ENCODE peak calls at places on chromosomes 2 and 18, in ten cellular contexts. One of them, this sample, is unnamed.

GRCh38 chr2:99837103-99837591 is 305.2 kb downstream of the AFF3 start:
- DNase-seq in occipital lobe: no peak
- DNase-seq in lung: no peak
- DNase-seq in chondrocyte: no peak
- DNase-seq in WTC11: no peak
- DNase-seq in GM23338: no peak
- DNase-seq in CD4-positive, alpha-beta memory T cell: no peak
- DNase-seq in NCI-H69: no peak
- DNase-seq in activated CD4-positive, alpha-beta T cell treated with anti-CD3 and anti-CD28 coated beads for 48 hours: no peak
- DNase-seq in epithelial cell of esophagus: no peak
- DNase-seq in this sample: no peak

GRCh38 chr2:128477891-128478290 is 159.2 kb upstream of the HS6ST1 start:
- DNase-seq in epithelial cell of esophagus: no peak
- DNase-seq in GM23338: no peak
- DNase-seq in chondrocyte: no peak
- DNase-seq in activated CD4-positive, alpha-beta T cell treated with anti-CD3 and anti-CD28 coated beads for 48 hours: no peak
- DNase-seq in occipital lobe: no peak
- DNase-seq in lung: no peak
- DNase-seq in WTC11: no peak
- DNase-seq in CD4-positive, alpha-beta memory T cell: no peak
- DNase-seq in NCI-H69: no peak
- DNase-seq in this sample: no peak

GRCh38 chr18:7844418-7844817 is 277.3 kb downstream of the PTPRM start:
- DNase-seq in chondrocyte: no peak
- DNase-seq in WTC11: no peak
- DNase-seq in CD4-positive, alpha-beta memory T cell: no peak
- DNase-seq in activated CD4-positive, alpha-beta T cell treated with anti-CD3 and anti-CD28 coated beads for 48 hours: no peak
- DNase-seq in GM23338: no peak
- DNase-seq in NCI-H69: no peak
- DNase-seq in epithelial cell of esophagus: peak
- DNase-seq in lung: no peak
- DNase-seq in occipital lobe: no peak
- DNase-seq in this sample: no peak

GRCh38 chr2:42925742-42926437 is 133.5 kb upstream of the HAAO start:
- DNase-seq in lung: no peak
- DNase-seq in NCI-H69: peak
- DNase-seq in activated CD4-positive, alpha-beta T cell treated with anti-CD3 and anti-CD28 coated beads for 48 hours: no peak
- DNase-seq in GM23338: peak
- DNase-seq in occipital lobe: peak
- DNase-seq in CD4-positive, alpha-beta memory T cell: no peak
- DNase-seq in WTC11: no peak
- DNase-seq in chondrocyte: no peak
- DNase-seq in epithelial cell of esophagus: no peak
- DNase-seq in this sample: no peak

GRCh38 chr2:99158599-99158998 is 3.8 kb downstream of the LIPT1 start:
- DNase-seq in CD4-positive, alpha-beta memory T cell: no peak
- DNase-seq in activated CD4-positive, alpha-beta T cell treated with anti-CD3 and anti-CD28 coated beads for 48 hours: no peak
- DNase-seq in occipital lobe: no peak
- DNase-seq in NCI-H69: no peak
- DNase-seq in WTC11: no peak
- DNase-seq in epithelial cell of esophagus: no peak
- DNase-seq in GM23338: peak
- DNase-seq in chondrocyte: no peak
- DNase-seq in lung: no peak
- DNase-seq in this sample: no peak

GRCh38 chr2:216678813-216679657 is 16.3 kb downstream of the IGFBP5 start:
- DNase-seq in CD4-positive, alpha-beta memory T cell: no peak
- DNase-seq in GM23338: peak
- DNase-seq in occipital lobe: no peak
- DNase-seq in epithelial cell of esophagus: no peak
- DNase-seq in NCI-H69: no peak
- DNase-seq in lung: no peak
- DNase-seq in WTC11: no peak
- DNase-seq in chondrocyte: no peak
- DNase-seq in activated CD4-positive, alpha-beta T cell treated with anti-CD3 and anti-CD28 coated beads for 48 hours: no peak
- DNase-seq in this sample: no peak

GRCh38 chr2:132460781-132461180 is 44.2 kb downstream of the GPR39 start:
- DNase-seq in activated CD4-positive, alpha-beta T cell treated with anti-CD3 and anti-CD28 coated beads for 48 hours: no peak
- DNase-seq in WTC11: no peak
- DNase-seq in occipital lobe: no peak
- DNase-seq in lung: no peak
- DNase-seq in GM23338: no peak
- DNase-seq in epithelial cell of esophagus: no peak
- DNase-seq in CD4-positive, alpha-beta memory T cell: no peak
- DNase-seq in NCI-H69: no peak
- DNase-seq in chondrocyte: no peak
- DNase-seq in this sample: no peak

GRCh38 chr2:130349174-130349573 is 6.5 kb downstream of the IMP4 start:
- DNase-seq in occipital lobe: no peak
- DNase-seq in lung: no peak
- DNase-seq in NCI-H69: no peak
- DNase-seq in chondrocyte: no peak
- DNase-seq in epithelial cell of esophagus: no peak
- DNase-seq in GM23338: no peak
- DNase-seq in CD4-positive, alpha-beta memory T cell: no peak
- DNase-seq in WTC11: no peak
- DNase-seq in activated CD4-positive, alpha-beta T cell treated with anti-CD3 and anti-CD28 coated beads for 48 hours: no peak
- DNase-seq in this sample: no peak

GRCh38 chr2:102041351-102041750 is 49.6 kb downstream of the IL1R2 start:
- DNase-seq in occipital lobe: no peak
- DNase-seq in chondrocyte: no peak
- DNase-seq in GM23338: no peak
- DNase-seq in CD4-positive, alpha-beta memory T cell: no peak
- DNase-seq in epithelial cell of esophagus: no peak
- DNase-seq in NCI-H69: no peak
- DNase-seq in WTC11: no peak
- DNase-seq in lung: no peak
- DNase-seq in activated CD4-positive, alpha-beta T cell treated with anti-CD3 and anti-CD28 coated beads for 48 hours: no peak
- DNase-seq in this sample: no peak

GRCh38 chr2:85539361-85540130 is 578 bp downstream of the MAT2A start:
- DNase-seq in lung: peak
- DNase-seq in CD4-positive, alpha-beta memory T cell: peak
- DNase-seq in NCI-H69: peak
- DNase-seq in GM23338: peak
- DNase-seq in epithelial cell of esophagus: peak
- DNase-seq in chondrocyte: no peak
- DNase-seq in activated CD4-positive, alpha-beta T cell treated with anti-CD3 and anti-CD28 coated beads for 48 hours: peak
- DNase-seq in WTC11: peak
- DNase-seq in occipital lobe: peak
- DNase-seq in this sample: no peak

GRCh38 chr2:213317929-213318328 is 33.7 kb downstream of the SPAG16 start:
- DNase-seq in GM23338: no peak
- DNase-seq in activated CD4-positive, alpha-beta T cell treated with anti-CD3 and anti-CD28 coated beads for 48 hours: no peak
- DNase-seq in occipital lobe: no peak
- DNase-seq in WTC11: no peak
- DNase-seq in epithelial cell of esophagus: no peak
- DNase-seq in chondrocyte: no peak
- DNase-seq in CD4-positive, alpha-beta memory T cell: no peak
- DNase-seq in lung: no peak
- DNase-seq in NCI-H69: no peak
- DNase-seq in this sample: no peak

GRCh38 chr2:152421521-152422367 is 86.8 kb downstream of the FMNL2 start:
- DNase-seq in CD4-positive, alpha-beta memory T cell: no peak
- DNase-seq in lung: peak
- DNase-seq in occipital lobe: peak
- DNase-seq in WTC11: no peak
- DNase-seq in NCI-H69: peak
- DNase-seq in GM23338: no peak
- DNase-seq in epithelial cell of esophagus: peak
- DNase-seq in activated CD4-positive, alpha-beta T cell treated with anti-CD3 and anti-CD28 coated beads for 48 hours: no peak
- DNase-seq in chondrocyte: no peak
- DNase-seq in this sample: no peak

GRCh38 chr2:63124850-63125249 is 74.2 kb downstream of the OTX1 start:
- DNase-seq in activated CD4-positive, alpha-beta T cell treated with anti-CD3 and anti-CD28 coated beads for 48 hours: no peak
- DNase-seq in chondrocyte: no peak
- DNase-seq in WTC11: no peak
- DNase-seq in lung: no peak
- DNase-seq in CD4-positive, alpha-beta memory T cell: no peak
- DNase-seq in occipital lobe: no peak
- DNase-seq in GM23338: no peak
- DNase-seq in epithelial cell of esophagus: peak
- DNase-seq in NCI-H69: no peak
- DNase-seq in this sample: no peak

GRCh38 chr2:207073791-207074678 is 91.7 kb downstream of the KLF7 start:
- DNase-seq in activated CD4-positive, alpha-beta T cell treated with anti-CD3 and anti-CD28 coated beads for 48 hours: peak
- DNase-seq in WTC11: no peak
- DNase-seq in lung: no peak
- DNase-seq in epithelial cell of esophagus: no peak
- DNase-seq in CD4-positive, alpha-beta memory T cell: peak
- DNase-seq in chondrocyte: no peak
- DNase-seq in occipital lobe: no peak
- DNase-seq in NCI-H69: peak
- DNase-seq in GM23338: peak
- DNase-seq in this sample: no peak

GRCh38 chr18:7064346-7064745 is 53.3 kb downstream of the LAMA1 start:
- DNase-seq in chondrocyte: no peak
- DNase-seq in lung: no peak
- DNase-seq in occipital lobe: no peak
- DNase-seq in GM23338: no peak
- DNase-seq in activated CD4-positive, alpha-beta T cell treated with anti-CD3 and anti-CD28 coated beads for 48 hours: no peak
- DNase-seq in CD4-positive, alpha-beta memory T cell: no peak
- DNase-seq in NCI-H69: no peak
- DNase-seq in WTC11: no peak
- DNase-seq in epithelial cell of esophagus: peak
- DNase-seq in this sample: no peak

GRCh38 chr2:37615808-37616673 is 55.4 kb downstream of the CDC42EP3 start:
- DNase-seq in CD4-positive, alpha-beta memory T cell: peak
- DNase-seq in occipital lobe: no peak
- DNase-seq in lung: no peak
- DNase-seq in chondrocyte: no peak
- DNase-seq in activated CD4-positive, alpha-beta T cell treated with anti-CD3 and anti-CD28 coated beads for 48 hours: peak
- DNase-seq in GM23338: no peak
- DNase-seq in WTC11: no peak
- DNase-seq in NCI-H69: peak
- DNase-seq in epithelial cell of esophagus: no peak
- DNase-seq in this sample: no peak

GRCh38 chr2:177270531-177270930 is 6.0 kb upstream of the NFE2L2 start:
- DNase-seq in chondrocyte: no peak
- DNase-seq in NCI-H69: no peak
- DNase-seq in GM23338: no peak
- DNase-seq in occipital lobe: no peak
- DNase-seq in lung: no peak
- DNase-seq in activated CD4-positive, alpha-beta T cell treated with anti-CD3 and anti-CD28 coated beads for 48 hours: no peak
- DNase-seq in epithelial cell of esophagus: peak
- DNase-seq in CD4-positive, alpha-beta memory T cell: no peak
- DNase-seq in WTC11: no peak
- DNase-seq in this sample: no peak

GRCh38 chr2:191299009-191299408 is 53.8 kb downstream of the MYO1B start:
- DNase-seq in chondrocyte: no peak
- DNase-seq in CD4-positive, alpha-beta memory T cell: no peak
- DNase-seq in GM23338: no peak
- DNase-seq in activated CD4-positive, alpha-beta T cell treated with anti-CD3 and anti-CD28 coated beads for 48 hours: no peak
- DNase-seq in lung: no peak
- DNase-seq in NCI-H69: no peak
- DNase-seq in epithelial cell of esophagus: no peak
- DNase-seq in WTC11: no peak
- DNase-seq in occipital lobe: no peak
- DNase-seq in this sample: no peak

GRCh38 chr18:13267517-13267916 is 49.0 kb downstream of the LDLRAD4 start:
- DNase-seq in GM23338: no peak
- DNase-seq in activated CD4-positive, alpha-beta T cell treated with anti-CD3 and anti-CD28 coated beads for 48 hours: peak
- DNase-seq in lung: no peak
- DNase-seq in epithelial cell of esophagus: no peak
- DNase-seq in CD4-positive, alpha-beta memory T cell: no peak
- DNase-seq in chondrocyte: no peak
- DNase-seq in NCI-H69: peak
- DNase-seq in WTC11: no peak
- DNase-seq in occipital lobe: no peak
- DNase-seq in this sample: no peak

GRCh38 chr2:171187177-171187576 is 26.5 kb upstream of the TLK1 start:
- DNase-seq in occipital lobe: no peak
- DNase-seq in WTC11: no peak
- DNase-seq in epithelial cell of esophagus: no peak
- DNase-seq in CD4-positive, alpha-beta memory T cell: no peak
- DNase-seq in GM23338: no peak
- DNase-seq in lung: no peak
- DNase-seq in NCI-H69: no peak
- DNase-seq in activated CD4-positive, alpha-beta T cell treated with anti-CD3 and anti-CD28 coated beads for 48 hours: no peak
- DNase-seq in chondrocyte: no peak
- DNase-seq in this sample: no peak

GRCh38 chr2:69366-70344 is 23.4 kb upstream of the FAM110C start:
- DNase-seq in chondrocyte: no peak
- DNase-seq in WTC11: no peak
- DNase-seq in occipital lobe: no peak
- DNase-seq in GM23338: peak
- DNase-seq in NCI-H69: no peak
- DNase-seq in activated CD4-positive, alpha-beta T cell treated with anti-CD3 and anti-CD28 coated beads for 48 hours: no peak
- DNase-seq in lung: no peak
- DNase-seq in CD4-positive, alpha-beta memory T cell: no peak
- DNase-seq in epithelial cell of esophagus: peak
- DNase-seq in this sample: no peak

GRCh38 chr2:239654266-239654665 is 253.4 kb upstream of the HDAC4 start:
- DNase-seq in WTC11: no peak
- DNase-seq in occipital lobe: no peak
- DNase-seq in activated CD4-positive, alpha-beta T cell treated with anti-CD3 and anti-CD28 coated beads for 48 hours: no peak
- DNase-seq in chondrocyte: no peak
- DNase-seq in epithelial cell of esophagus: no peak
- DNase-seq in CD4-positive, alpha-beta memory T cell: no peak
- DNase-seq in GM23338: no peak
- DNase-seq in NCI-H69: no peak
- DNase-seq in lung: no peak
- DNase-seq in this sample: no peak

GRCh38 chr18:11951390-11951851 is 29.9 kb upstream of the IMPA2 start:
- DNase-seq in GM23338: peak
- DNase-seq in WTC11: peak
- DNase-seq in CD4-positive, alpha-beta memory T cell: no peak
- DNase-seq in epithelial cell of esophagus: no peak
- DNase-seq in occipital lobe: no peak
- DNase-seq in lung: no peak
- DNase-seq in NCI-H69: no peak
- DNase-seq in chondrocyte: no peak
- DNase-seq in activated CD4-positive, alpha-beta T cell treated with anti-CD3 and anti-CD28 coated beads for 48 hours: no peak
- DNase-seq in this sample: peak

GRCh38 chr2:240399419-240400318 is 35.8 kb upstream of the GPC1 start:
- DNase-seq in NCI-H69: no peak
- DNase-seq in GM23338: no peak
- DNase-seq in epithelial cell of esophagus: no peak
- DNase-seq in activated CD4-positive, alpha-beta T cell treated with anti-CD3 and anti-CD28 coated beads for 48 hours: no peak
- DNase-seq in CD4-positive, alpha-beta memory T cell: no peak
- DNase-seq in lung: no peak
- DNase-seq in occipital lobe: no peak
- DNase-seq in WTC11: no peak
- DNase-seq in chondrocyte: peak
- DNase-seq in this sample: no peak

GRCh38 chr2:64391459-64391858 is 62.5 kb upstream of the LGALSL start:
- DNase-seq in chondrocyte: no peak
- DNase-seq in epithelial cell of esophagus: peak
- DNase-seq in CD4-positive, alpha-beta memory T cell: no peak
- DNase-seq in lung: no peak
- DNase-seq in GM23338: no peak
- DNase-seq in activated CD4-positive, alpha-beta T cell treated with anti-CD3 and anti-CD28 coated beads for 48 hours: no peak
- DNase-seq in occipital lobe: no peak
- DNase-seq in NCI-H69: no peak
- DNase-seq in WTC11: no peak
- DNase-seq in this sample: no peak

GRCh38 chr18:45608400-45608799 is 6.9 kb upstream of the SLC14A2 start:
- DNase-seq in NCI-H69: no peak
- DNase-seq in occipital lobe: no peak
- DNase-seq in chondrocyte: no peak
- DNase-seq in lung: no peak
- DNase-seq in epithelial cell of esophagus: no peak
- DNase-seq in activated CD4-positive, alpha-beta T cell treated with anti-CD3 and anti-CD28 coated beads for 48 hours: no peak
- DNase-seq in WTC11: no peak
- DNase-seq in CD4-positive, alpha-beta memory T cell: no peak
- DNase-seq in GM23338: no peak
- DNase-seq in this sample: no peak

GRCh38 chr2:133641942-133642341 is 73.7 kb upstream of the NCKAP5 start:
- DNase-seq in activated CD4-positive, alpha-beta T cell treated with anti-CD3 and anti-CD28 coated beads for 48 hours: no peak
- DNase-seq in NCI-H69: no peak
- DNase-seq in lung: no peak
- DNase-seq in CD4-positive, alpha-beta memory T cell: no peak
- DNase-seq in occipital lobe: no peak
- DNase-seq in WTC11: no peak
- DNase-seq in chondrocyte: no peak
- DNase-seq in epithelial cell of esophagus: no peak
- DNase-seq in GM23338: no peak
- DNase-seq in this sample: no peak

GRCh38 chr2:100987974-100988373 is 14.1 kb upstream of the RPL31 start:
- DNase-seq in NCI-H69: no peak
- DNase-seq in CD4-positive, alpha-beta memory T cell: no peak
- DNase-seq in epithelial cell of esophagus: no peak
- DNase-seq in lung: no peak
- DNase-seq in GM23338: no peak
- DNase-seq in WTC11: no peak
- DNase-seq in chondrocyte: no peak
- DNase-seq in occipital lobe: no peak
- DNase-seq in activated CD4-positive, alpha-beta T cell treated with anti-CD3 and anti-CD28 coated beads for 48 hours: no peak
- DNase-seq in this sample: no peak